ENCODE peak calls at places on chromosomes 4 and X, in ten cellular contexts. N is pancreas, O is heart left ventricle, L is fibroblast of lung, D is right atrium auricular region, Q is uterus, Z is tibial nerve, A is astrocyte, W is stomach, F is body of pancreas. C is an unnamed sample.

GRCh38 chrX:153875391-153876111 is 10.4 kb downstream of the L1CAM start:
- DNase-seq in L (peak), A (no peak), O (no peak), Z (peak), W (peak), Q (peak), D (no peak), F (peak), N (peak), C (no peak)

GRCh38 chr4:81164623-81165416 is 50.2 kb downstream of the PRKG2 start:
- DNase-seq in A (peak), F (no peak), Q (no peak), W (no peak), D (no peak), Z (no peak), L (peak), N (no peak), O (no peak), C (no peak)

GRCh38 chr4:2320152-2320551 is 58.2 kb upstream of the MXD4 start:
- DNase-seq in D (peak), N (no peak), L (no peak), Z (no peak), Q (no peak), A (no peak), W (peak), O (no peak), F (no peak), C (peak)

GRCh38 chrX:105302246-105302645 is 81.8 kb upstream of the TEX13A start:
- DNase-seq in D (no peak), Q (no peak), W (no peak), A (no peak), L (no peak), Z (no peak), O (no peak), F (no peak), N (no peak), C (no peak)

GRCh38 chrX:155819525-155819924 is 61.6 kb upstream of the VAMP7 start:
- DNase-seq in O (no peak), W (no peak), A (no peak), N (no peak), L (no peak), Z (no peak), Q (no peak), F (no peak), D (no peak), C (no peak)

GRCh38 chr4:82586055-82586454 is 24.3 kb upstream of the TMEM150C start:
- DNase-seq in Z (no peak), Q (no peak), L (no peak), W (no peak), O (no peak), N (no peak), F (peak), A (no peak), D (no peak), C (no peak)

GRCh38 chrX:31333181-31333831 is 261.5 kb upstream of the FTHL17 start:
- DNase-seq in A (peak), L (peak), O (no peak), N (no peak), Z (no peak), Q (no peak), D (no peak), F (no peak), W (no peak), C (no peak)

GRCh38 chrX:118355225-118355920 is 9.5 kb downstream of the WDR44 start:
- DNase-seq in W (no peak), O (no peak), L (peak), A (peak), F (no peak), N (no peak), Z (no peak), D (no peak), Q (no peak), C (no peak)

GRCh38 chr4:35934370-35934981 is 309.8 kb downstream of the ARAP2 start:
- DNase-seq in F (no peak), N (no peak), W (no peak), L (peak), Z (no peak), A (peak), Q (no peak), D (no peak), O (no peak), C (no peak)

GRCh38 chr4:124806403-124806802 is 93.9 kb upstream of the ANKRD50 start:
- DNase-seq in A (peak), Z (no peak), N (no peak), Q (no peak), W (no peak), D (no peak), O (no peak), F (no peak), L (peak), C (no peak)

GRCh38 chr4:77145806-77146425 is 11.1 kb upstream of the CCNG2 start:
- DNase-seq in A (no peak), N (no peak), Z (no peak), O (no peak), L (no peak), D (no peak), Q (no peak), F (no peak), W (no peak), C (no peak)

GRCh38 chr4:35559559-35560365 is 684.6 kb downstream of the ARAP2 start:
- DNase-seq in A (no peak), D (no peak), Z (no peak), W (no peak), N (no peak), L (no peak), F (no peak), Q (no peak), O (no peak), C (no peak)

GRCh38 chr4:107548211-107548905 is 171.7 kb downstream of the PAPSS1 start:
- DNase-seq in W (no peak), Z (no peak), A (peak), N (no peak), O (no peak), Q (no peak), F (no peak), D (no peak), L (peak), C (no peak)

DNA sequence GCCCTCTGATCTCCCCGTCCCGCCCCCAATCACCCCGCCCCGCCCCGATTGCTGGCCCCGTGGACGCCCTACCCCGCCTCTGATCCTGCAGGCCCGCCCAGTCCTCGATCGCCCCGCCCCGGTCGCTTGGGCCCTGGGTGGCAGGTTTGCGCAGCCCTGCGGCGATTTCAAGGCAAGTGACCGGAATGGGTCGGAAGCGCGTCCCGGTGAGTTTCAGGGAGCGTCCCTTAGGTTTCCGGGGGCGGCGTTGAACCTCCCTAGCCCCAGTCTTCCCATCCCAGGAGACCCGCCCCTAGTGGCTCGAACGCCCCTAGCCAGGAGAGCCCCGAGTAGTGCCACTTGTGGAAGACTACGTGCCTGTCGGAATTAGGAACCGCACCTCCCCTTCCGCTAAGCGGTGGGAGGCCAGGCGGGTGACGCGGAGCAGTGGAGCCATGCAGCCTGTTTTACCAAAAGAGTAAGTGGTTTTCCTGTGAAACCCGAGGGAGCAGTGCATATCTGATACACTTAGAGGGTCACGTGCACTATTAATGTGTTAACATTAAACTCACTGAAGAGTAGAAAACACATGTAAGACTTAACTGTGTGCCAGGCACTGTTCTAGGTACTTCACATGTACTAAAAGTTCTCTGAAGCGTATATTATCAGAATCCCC is 350 bp upstream of the TEC start:
- DNase-seq in F (peak), Q (peak), Z (peak), D (peak), A (peak), L (peak), N (peak), O (peak), W (peak), C (peak)
- TF ChIP-seq CTCF in F (no peak), Q (no peak), Z (no peak), D (peak), A (no peak), L (peak), N (no peak), O (peak), W (no peak), C (no peak)

DNA sequence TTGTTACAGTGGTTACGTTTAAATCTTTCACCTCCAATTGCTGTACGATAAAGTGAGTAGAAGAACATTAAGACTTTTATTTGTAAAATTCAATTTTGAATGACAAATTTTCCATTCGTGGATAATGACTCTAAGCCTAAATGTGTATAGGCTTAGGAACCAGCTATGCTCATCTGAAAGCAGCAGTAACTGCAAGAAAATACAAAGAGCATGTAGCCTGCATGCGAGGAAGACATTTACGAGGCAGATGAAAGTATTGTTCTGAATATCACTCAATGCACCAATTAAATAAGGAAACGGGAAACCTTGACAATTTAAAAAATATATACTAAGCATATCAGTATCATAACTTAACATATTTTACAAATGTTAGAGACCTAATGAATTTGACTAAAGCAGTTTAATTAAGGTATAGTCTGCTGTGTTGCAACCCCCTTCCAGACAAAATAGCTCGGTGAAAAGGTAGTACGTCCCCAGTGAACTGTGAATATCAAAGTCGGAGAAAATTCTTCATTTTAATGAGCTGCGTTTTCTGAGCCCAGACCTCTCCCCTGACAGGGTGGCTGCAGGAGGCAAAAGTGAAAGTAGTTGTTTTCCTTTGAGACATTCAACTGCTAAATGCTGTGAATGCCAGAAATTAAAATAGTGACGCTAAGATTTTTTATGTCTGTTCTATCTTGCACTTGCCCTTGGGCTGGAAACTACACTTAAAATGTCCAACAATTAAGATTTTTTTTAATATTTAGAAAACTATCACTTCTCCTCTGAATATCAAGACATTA is 1236.5 kb upstream of the TENM3 start:
- DNase-seq in D (no peak), Q (no peak), W (no peak), N (no peak), O (no peak), L (peak), A (no peak), F (no peak), Z (no peak), C (no peak)
- H3K4me3 ChIP-seq in D (no peak), Q (no peak), W (no peak), N (no peak), O (no peak), L (peak), A (peak), F (no peak), Z (peak), C (peak)

DNA sequence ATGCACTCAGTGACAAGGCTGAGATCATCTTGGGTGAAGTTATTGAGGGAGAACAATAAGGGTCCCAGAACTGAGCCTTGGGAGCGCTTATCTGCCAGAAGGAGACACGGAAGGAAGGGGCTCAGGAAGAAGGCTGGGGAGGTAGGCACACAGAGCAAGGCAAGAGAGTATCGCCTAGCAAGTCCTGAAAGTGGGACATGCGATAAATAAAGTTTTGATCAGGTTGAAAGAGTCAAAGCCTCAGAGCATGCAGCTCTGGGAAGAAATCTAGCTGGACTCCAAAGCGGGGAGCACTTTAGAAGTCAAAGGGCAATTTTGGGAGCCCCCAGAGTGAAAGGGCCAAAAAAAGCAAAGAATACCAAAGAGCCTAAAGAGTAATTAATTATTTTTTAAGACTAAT is 17.7 kb upstream of the ANXA3 start:
- DNase-seq in Q (no peak), O (no peak), A (no peak), Z (no peak), L (no peak), D (no peak), N (no peak), F (no peak), W (no peak), C (no peak)
- H3K27ac ChIP-seq in Q (no peak), O (no peak), A (no peak), Z (peak), L (no peak), D (no peak), N (peak), F (peak), W (peak), C (peak)

DNA sequence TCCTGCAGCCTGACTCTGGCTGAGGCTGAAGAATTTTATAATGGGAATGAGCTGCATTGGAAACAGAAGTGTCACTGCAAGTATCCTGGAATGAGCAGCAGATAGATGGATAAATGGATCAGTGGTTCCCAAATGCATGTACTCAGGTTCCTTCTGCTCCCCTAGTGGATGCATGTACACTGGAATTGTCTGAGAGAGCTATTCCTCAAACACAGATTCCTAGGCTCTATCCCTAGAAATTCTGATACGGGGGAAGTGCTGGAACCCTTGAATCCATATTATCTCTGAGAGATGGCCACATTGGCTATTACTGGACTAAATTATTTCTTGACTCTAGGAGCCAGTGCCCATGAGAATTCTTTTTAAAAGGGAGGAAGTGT is 64.8 kb downstream of the TMEM131L start:
- DNase-seq in L (no peak), W (no peak), O (no peak), Q (no peak), N (no peak), A (no peak), F (no peak), D (no peak), Z (no peak), C (no peak)
- TF ChIP-seq CTCF in L (no peak), W (no peak), O (no peak), Q (no peak), N (no peak), A (peak), F (no peak), D (peak), Z (no peak), C (no peak)

DNA sequence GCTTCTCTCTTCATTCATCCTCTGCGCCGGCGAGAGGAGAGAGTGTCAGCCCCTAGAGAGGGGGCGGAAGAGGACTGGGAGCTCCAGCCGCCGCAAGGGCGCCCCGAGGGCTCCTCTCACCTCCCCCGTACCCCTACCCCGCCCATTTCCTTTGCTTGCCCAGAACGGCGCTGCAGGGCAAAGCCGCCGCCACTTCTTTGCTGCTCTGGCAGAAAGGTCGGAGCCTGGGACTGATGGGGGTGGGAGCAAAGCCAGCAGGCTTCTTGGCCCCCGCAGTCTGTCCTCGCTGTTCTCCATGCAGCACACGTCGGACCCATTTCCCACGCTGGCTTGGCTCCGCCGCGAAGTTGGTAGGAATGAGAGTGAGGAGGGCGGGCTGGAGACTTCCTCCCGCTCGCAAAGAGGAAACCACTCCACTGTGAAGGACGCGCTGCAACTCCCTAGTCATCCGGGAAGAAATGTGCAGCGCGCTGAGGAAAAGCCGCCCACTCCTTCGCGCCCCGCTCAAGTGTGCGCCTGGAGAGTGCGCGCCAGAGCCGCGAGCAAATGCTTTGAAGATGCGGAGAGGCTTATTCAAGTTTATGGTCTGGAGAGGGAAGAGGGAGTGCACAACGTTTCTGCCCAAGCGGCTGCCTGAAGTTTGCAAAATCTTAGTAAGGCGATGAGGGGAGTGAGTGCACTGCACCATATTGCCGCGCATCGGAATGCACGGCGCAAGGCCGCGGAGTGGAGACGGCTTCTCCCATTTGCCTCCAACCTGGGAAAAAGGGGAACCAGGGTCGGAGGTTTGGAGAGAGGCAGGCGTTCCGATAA is 2.8 kb upstream of the PCDH7 start:
- DNase-seq in N (no peak), L (peak), A (peak), O (peak), D (no peak), W (peak), Q (peak), F (peak), Z (no peak), C (no peak)
- H3K4me3 ChIP-seq in N (peak), L (peak), A (peak), O (peak), D (peak), W (peak), Q (peak), F (peak), Z (peak), C (peak)

GRCh38 chr4:153296424-153296823 is 48.1 kb upstream of the MND1 start:
- DNase-seq in F (no peak), Q (peak), W (no peak), D (no peak), O (peak), L (peak), A (peak), Z (no peak), N (no peak), C (no peak)
- H3K27ac ChIP-seq in F (no peak), Q (peak), W (no peak), D (no peak), O (no peak), L (no peak), A (no peak), Z (no peak), N (no peak), C (peak)

DNA sequence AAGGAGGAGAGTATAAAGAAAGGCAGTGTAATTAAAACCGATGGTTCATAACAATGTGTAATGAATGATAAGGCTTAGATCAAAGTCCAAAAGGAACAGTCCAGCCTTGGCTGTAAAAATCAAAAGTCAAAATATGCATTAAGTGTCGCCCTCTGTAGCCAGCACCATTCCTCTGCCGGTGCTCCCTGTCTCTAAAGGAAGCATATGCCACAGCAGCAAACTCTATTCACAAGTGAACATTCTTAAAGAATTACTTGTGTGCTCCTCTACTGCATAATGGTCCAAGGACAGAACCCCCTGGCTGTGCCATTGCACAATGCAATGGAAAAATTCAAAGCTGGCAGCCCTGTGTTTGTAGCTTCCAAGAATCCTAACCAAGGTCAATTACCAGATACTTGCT is 16.3 kb upstream of the MBNL3 start:
- DNase-seq in Z (peak), L (peak), Q (no peak), A (no peak), W (no peak), N (peak), O (no peak), F (peak), D (no peak), C (no peak)
- TF ChIP-seq CTCF in Z (no peak), L (no peak), Q (no peak), A (no peak), W (peak), N (no peak), O (no peak), F (peak), D (no peak), C (no peak)